ENCODE peak calls at places on chromosomes 11 and 22, in ten cellular contexts. T is body of pancreas; V is activated CD8-positive, alpha-beta memory T cell treated with anti-CD3 and anti-CD28 coated beads, Interleukin-2, amount 10 ng/mL, durations not matched to agents 7 days and 5 days; C is ACHN; Z is mesothelial cell of epicardium; H is activated T-helper 1 cell treated with anti-CD3 and anti-CD28 coated beads, Interleukin-2, amount 50 U/mL, for 16 hours; Q is HFFc6; X is dorsolateral prefrontal cortex; K is transverse colon; S is HFF-Myc. U is an unnamed sample.

GRCh38 chr22:40511604-40512003 is 124.9 kb downstream of the MRTFA start:
- DNase-seq in T (peak; percentile 77), V (no peak), C (peak; percentile 35), Z (no peak), H (no peak), Q (no peak), X (peak; percentile 32), K (no peak), S (no peak), U (no peak)

GRCh38 chr11:108727665-108728064 is 62.8 kb downstream of the DDX10 start:
- DNase-seq in T (no peak), V (no peak), C (no peak), Z (no peak), H (no peak), Q (no peak), X (no peak), K (no peak), S (no peak), U (no peak)

GRCh38 chr22:31291403-31291715 is 929 bp downstream of the PIK3IP1 start:
- DNase-seq in T (no peak), V (no peak), C (no peak), Z (no peak), H (no peak), Q (no peak), X (no peak), K (no peak), S (no peak), U (no peak)

GRCh38 chr11:31664129-31664528 is 147.0 kb downstream of the PAX6 start:
- DNase-seq in T (no peak), V (no peak), C (no peak), Z (no peak), H (no peak), Q (no peak), X (no peak), K (no peak), S (no peak), U (no peak)

GRCh38 chr11:30719420-30719819 is 133.3 kb upstream of the MPPED2 start:
- DNase-seq in T (no peak), V (no peak), C (no peak), Z (no peak), H (no peak), Q (no peak), X (no peak), K (no peak), S (no peak), U (no peak)

GRCh38 chr11:64268687-64269379 is 15.6 kb downstream of the BAD start:
- DNase-seq in T (peak; percentile 83), V (peak; percentile 86), C (peak; percentile 71), Z (no peak), H (no peak), Q (peak; percentile 82), X (no peak), K (peak; percentile 75), S (no peak), U (peak; percentile 68)

GRCh38 chr11:61779666-61780525 is 12.5 kb downstream of the TMEM258 start:
- DNase-seq in T (no peak), V (no peak), C (no peak), Z (no peak), H (no peak), Q (no peak), X (no peak), K (no peak), S (no peak), U (no peak)

GRCh38 chr22:29683536-29683935 is 36.3 kb upstream of the CABP7 start:
- DNase-seq in T (no peak), V (no peak), C (no peak), Z (no peak), H (no peak), Q (no peak), X (no peak), K (no peak), S (no peak), U (no peak)

GRCh38 chr11:117985953-117986887 is at the start of gene IL10RA:
- DNase-seq in T (peak; percentile 78), V (peak; percentile 90), C (peak; percentile 80), Z (peak; percentile 68), H (peak; percentile 81), Q (no peak), X (peak; percentile 65), K (peak; percentile 90), S (no peak), U (no peak)

GRCh38 chr22:33070600-33070999 is 12.4 kb upstream of the SYN3 start:
- DNase-seq in T (no peak), V (no peak), C (no peak), Z (no peak), H (no peak), Q (no peak), X (no peak), K (no peak), S (no peak), U (no peak)

GRCh38 chr11:50037282-50037681 is 4.6 kb downstream of the OR4C45 start:
- DNase-seq in T (no peak), V (no peak), C (no peak), Z (no peak), H (no peak), Q (no peak), X (no peak), K (no peak), S (no peak), U (no peak)

GRCh38 chr11:46295312-46295995 is 18.0 kb downstream of the CREB3L1 start:
- DNase-seq in T (peak; percentile 72), V (peak; percentile 74), C (peak; percentile 80), Z (peak; percentile 77), H (peak; percentile 61), Q (peak; percentile 73), X (peak; percentile 80), K (peak; percentile 70), S (no peak), U (no peak)

GRCh38 chr22:26273011-26273675 is 103.9 kb downstream of the SEZ6L start:
- DNase-seq in T (no peak), V (no peak), C (no peak), Z (no peak), H (no peak), Q (no peak), X (peak; percentile 66), K (no peak), S (no peak), U (no peak)

GRCh38 chr11:9461760-9462134 is 935 bp downstream of the ZNF143 start:
- DNase-seq in T (no peak), V (no peak), C (peak; percentile 24), Z (no peak), H (no peak), Q (no peak), X (no peak), K (no peak), S (no peak), U (no peak)

GRCh38 chr11:72833792-72834501 is 19.7 kb downstream of the ATG16L2 start:
- DNase-seq in T (no peak), V (no peak), C (no peak), Z (no peak), H (no peak), Q (no peak), X (no peak), K (no peak), S (no peak), U (no peak)

GRCh38 chr11:9972917-9973504 is 309.1 kb downstream of the SWAP70 start:
- DNase-seq in T (peak; percentile 35), V (peak; percentile 44), C (peak; percentile 49), Z (no peak), H (no peak), Q (peak; percentile 39), X (no peak), K (no peak), S (peak; percentile 56), U (no peak)

GRCh38 chr11:127054153-127054552 is 53.6 kb upstream of the KIRREL3 start:
- DNase-seq in T (no peak), V (no peak), C (no peak), Z (no peak), H (no peak), Q (no peak), X (no peak), K (no peak), S (no peak), U (no peak)

GRCh38 chr11:119374632-119375394 is 6.7 kb downstream of the USP2 start:
- DNase-seq in T (no peak), V (no peak), C (no peak), Z (no peak), H (no peak), Q (peak; percentile 16), X (no peak), K (no peak), S (no peak), U (no peak)

GRCh38 chr11:103433976-103434375 is 324.8 kb downstream of the DYNC2H1 start:
- DNase-seq in T (no peak), V (no peak), C (no peak), Z (no peak), H (no peak), Q (no peak), X (no peak), K (no peak), S (no peak), U (no peak)

GRCh38 chr11:15471709-15472404 is 357.1 kb downstream of the INSC start:
- DNase-seq in T (no peak), V (no peak), C (no peak), Z (no peak), H (no peak), Q (no peak), X (no peak), K (no peak), S (no peak), U (no peak)

GRCh38 chr11:64251986-64252837 is 882 bp downstream of the PLCB3 start:
- DNase-seq in T (peak; percentile 60), V (no peak), C (peak; percentile 65), Z (no peak), H (no peak), Q (no peak), X (no peak), K (peak; percentile 89), S (no peak), U (no peak)

GRCh38 chr11:69683764-69684333 is 8.7 kb upstream of the LTO1 start:
- DNase-seq in T (no peak), V (no peak), C (peak; percentile 15), Z (no peak), H (no peak), Q (no peak), X (no peak), K (peak; percentile 27), S (no peak), U (no peak)

GRCh38 chr11:128453444-128454336 is 133.7 kb downstream of the ETS1 start:
- DNase-seq in T (peak; percentile 65), V (no peak), C (peak; percentile 19), Z (no peak), H (no peak), Q (peak; percentile 95), X (peak; percentile 6), K (peak; percentile 62), S (peak; percentile 75), U (no peak)

GRCh38 chr11:122277553-122277952 is 161.5 kb upstream of the BLID start:
- DNase-seq in T (no peak), V (no peak), C (no peak), Z (no peak), H (no peak), Q (no peak), X (no peak), K (no peak), S (no peak), U (no peak)

GRCh38 chr11:115645631-115646271 is 141.5 kb upstream of the CADM1 start:
- DNase-seq in T (no peak), V (no peak), C (no peak), Z (no peak), H (no peak), Q (no peak), X (no peak), K (no peak), S (no peak), U (no peak)

U was measured in DMS 273 treated with DMSO at 0.1 percent for 48 hours.